ENCODE peak calls at places on chromosomes 4 and X, in nine cellular contexts. One of them, this sample, is unnamed.

GRCh38 chr4:119027815-119028214 is 107.8 kb upstream of the MYOZ2 start:
- DNase-seq in pancreas: no peak
- DNase-seq in endodermal cell: no peak
- DNase-seq in CD8-positive, alpha-beta T cell: no peak
- DNase-seq in stimulated activated CD4-positive, alpha-beta T cell treated with anti-CD3 and anti-CD28 coated beads, Interleukin-2, amount 100 ng/mL, for 48 hours: no peak
- DNase-seq in AG09319: no peak
- DNase-seq in posterior cingulate gyrus: no peak
- DNase-seq in NCI-H1417: no peak
- DNase-seq in HFFc6: no peak
- DNase-seq in this sample: no peak

GRCh38 chr4:175470141-175470540 is 341.9 kb downstream of the GPM6A start:
- DNase-seq in pancreas: no peak
- DNase-seq in endodermal cell: no peak
- DNase-seq in CD8-positive, alpha-beta T cell: no peak
- DNase-seq in stimulated activated CD4-positive, alpha-beta T cell treated with anti-CD3 and anti-CD28 coated beads, Interleukin-2, amount 100 ng/mL, for 48 hours: no peak
- DNase-seq in AG09319: no peak
- DNase-seq in posterior cingulate gyrus: no peak
- DNase-seq in NCI-H1417: no peak
- DNase-seq in HFFc6: peak
- DNase-seq in this sample: no peak

GRCh38 chr4:71765349-71765748 is 18.5 kb downstream of the GC start:
- DNase-seq in pancreas: no peak
- DNase-seq in endodermal cell: no peak
- DNase-seq in CD8-positive, alpha-beta T cell: no peak
- DNase-seq in stimulated activated CD4-positive, alpha-beta T cell treated with anti-CD3 and anti-CD28 coated beads, Interleukin-2, amount 100 ng/mL, for 48 hours: no peak
- DNase-seq in AG09319: no peak
- DNase-seq in posterior cingulate gyrus: no peak
- DNase-seq in NCI-H1417: no peak
- DNase-seq in HFFc6: no peak
- DNase-seq in this sample: no peak

GRCh38 chr4:137635596-137635995 is 103.3 kb upstream of the PCDH18 start:
- DNase-seq in pancreas: no peak
- DNase-seq in endodermal cell: no peak
- DNase-seq in CD8-positive, alpha-beta T cell: no peak
- DNase-seq in stimulated activated CD4-positive, alpha-beta T cell treated with anti-CD3 and anti-CD28 coated beads, Interleukin-2, amount 100 ng/mL, for 48 hours: no peak
- DNase-seq in AG09319: no peak
- DNase-seq in posterior cingulate gyrus: no peak
- DNase-seq in NCI-H1417: peak
- DNase-seq in HFFc6: no peak
- DNase-seq in this sample: no peak

GRCh38 chr4:82620126-82620525 is 58.3 kb upstream of the TMEM150C start:
- DNase-seq in pancreas: no peak
- DNase-seq in endodermal cell: no peak
- DNase-seq in CD8-positive, alpha-beta T cell: no peak
- DNase-seq in stimulated activated CD4-positive, alpha-beta T cell treated with anti-CD3 and anti-CD28 coated beads, Interleukin-2, amount 100 ng/mL, for 48 hours: no peak
- DNase-seq in AG09319: no peak
- DNase-seq in posterior cingulate gyrus: no peak
- DNase-seq in NCI-H1417: no peak
- DNase-seq in HFFc6: no peak
- DNase-seq in this sample: no peak

GRCh38 chrX:53547668-53548067 is 113.5 kb upstream of the HSD17B10 start:
- DNase-seq in pancreas: no peak
- DNase-seq in endodermal cell: no peak
- DNase-seq in CD8-positive, alpha-beta T cell: no peak
- DNase-seq in stimulated activated CD4-positive, alpha-beta T cell treated with anti-CD3 and anti-CD28 coated beads, Interleukin-2, amount 100 ng/mL, for 48 hours: no peak
- DNase-seq in AG09319: no peak
- DNase-seq in posterior cingulate gyrus: no peak
- DNase-seq in NCI-H1417: no peak
- DNase-seq in HFFc6: no peak
- DNase-seq in this sample: no peak

GRCh38 chr4:115675721-115676120 is 562.3 kb upstream of the NDST4 start:
- DNase-seq in pancreas: no peak
- DNase-seq in endodermal cell: no peak
- DNase-seq in CD8-positive, alpha-beta T cell: no peak
- DNase-seq in stimulated activated CD4-positive, alpha-beta T cell treated with anti-CD3 and anti-CD28 coated beads, Interleukin-2, amount 100 ng/mL, for 48 hours: no peak
- DNase-seq in AG09319: no peak
- DNase-seq in posterior cingulate gyrus: no peak
- DNase-seq in NCI-H1417: no peak
- DNase-seq in HFFc6: no peak
- DNase-seq in this sample: no peak

GRCh38 chrX:10769696-10770619 is 149.6 kb upstream of the MID1 start:
- DNase-seq in pancreas: no peak
- DNase-seq in endodermal cell: no peak
- DNase-seq in CD8-positive, alpha-beta T cell: no peak
- DNase-seq in stimulated activated CD4-positive, alpha-beta T cell treated with anti-CD3 and anti-CD28 coated beads, Interleukin-2, amount 100 ng/mL, for 48 hours: no peak
- DNase-seq in AG09319: peak
- DNase-seq in posterior cingulate gyrus: no peak
- DNase-seq in NCI-H1417: peak
- DNase-seq in HFFc6: peak
- DNase-seq in this sample: no peak

GRCh38 chr4:80097395-80098177 is 24.6 kb upstream of the ANTXR2 start:
- DNase-seq in pancreas: no peak
- DNase-seq in endodermal cell: no peak
- DNase-seq in CD8-positive, alpha-beta T cell: no peak
- DNase-seq in stimulated activated CD4-positive, alpha-beta T cell treated with anti-CD3 and anti-CD28 coated beads, Interleukin-2, amount 100 ng/mL, for 48 hours: no peak
- DNase-seq in AG09319: peak
- DNase-seq in posterior cingulate gyrus: no peak
- DNase-seq in NCI-H1417: peak
- DNase-seq in HFFc6: peak
- DNase-seq in this sample: no peak

GRCh38 chrX:13215729-13216128 is 104.1 kb downstream of the ATXN3L start:
- DNase-seq in pancreas: no peak
- DNase-seq in endodermal cell: no peak
- DNase-seq in CD8-positive, alpha-beta T cell: no peak
- DNase-seq in stimulated activated CD4-positive, alpha-beta T cell treated with anti-CD3 and anti-CD28 coated beads, Interleukin-2, amount 100 ng/mL, for 48 hours: no peak
- DNase-seq in AG09319: no peak
- DNase-seq in posterior cingulate gyrus: no peak
- DNase-seq in NCI-H1417: no peak
- DNase-seq in HFFc6: no peak
- DNase-seq in this sample: no peak

This sample was measured in OCI-LY7.